ENCODE peak calls at places on chromosomes 16 and 17, in six cellular contexts. One of them, this sample, is unnamed.

GRCh38 chr16:31385680-31386079 is 7.5 kb upstream of the ITGAD start:
- DNase-seq in stimulated activated CD8-positive, alpha-beta memory T cell treated with anti-CD3 and anti-CD28 coated beads, Interleukin-12 subunit alpha, Interleukin-12 subunit beta, amount 100 ng/mL, for 1 hour: no peak
- DNase-seq in cardiac muscle cell: no peak
- DNase-seq in M059J: no peak
- DNase-seq in CD4-positive, CD25-positive, alpha-beta regulatory T cell: no peak
- DNase-seq in NCI-H2081: no peak
- DNase-seq in this sample: no peak

GRCh38 chr17:49403514-49404289 is 11.0 kb downstream of the PHB1 start:
- DNase-seq in stimulated activated CD8-positive, alpha-beta memory T cell treated with anti-CD3 and anti-CD28 coated beads, Interleukin-12 subunit alpha, Interleukin-12 subunit beta, amount 100 ng/mL, for 1 hour: no peak
- DNase-seq in cardiac muscle cell: no peak
- DNase-seq in M059J: no peak
- DNase-seq in CD4-positive, CD25-positive, alpha-beta regulatory T cell: no peak
- DNase-seq in NCI-H2081: no peak
- DNase-seq in this sample: peak

GRCh38 chr17:27552467-27552779 is 78.6 kb upstream of the LGALS9 start:
- DNase-seq in stimulated activated CD8-positive, alpha-beta memory T cell treated with anti-CD3 and anti-CD28 coated beads, Interleukin-12 subunit alpha, Interleukin-12 subunit beta, amount 100 ng/mL, for 1 hour: no peak
- DNase-seq in cardiac muscle cell: no peak
- DNase-seq in M059J: peak
- DNase-seq in CD4-positive, CD25-positive, alpha-beta regulatory T cell: no peak
- DNase-seq in NCI-H2081: no peak
- DNase-seq in this sample: no peak

GRCh38 chr17:47066095-47066494 is 87.0 kb upstream of the RPRML start:
- DNase-seq in stimulated activated CD8-positive, alpha-beta memory T cell treated with anti-CD3 and anti-CD28 coated beads, Interleukin-12 subunit alpha, Interleukin-12 subunit beta, amount 100 ng/mL, for 1 hour: no peak
- DNase-seq in cardiac muscle cell: no peak
- DNase-seq in M059J: no peak
- DNase-seq in CD4-positive, CD25-positive, alpha-beta regulatory T cell: no peak
- DNase-seq in NCI-H2081: no peak
- DNase-seq in this sample: no peak

GRCh38 chr16:85124636-85125346 is 12.5 kb upstream of the CIBAR2 start:
- DNase-seq in stimulated activated CD8-positive, alpha-beta memory T cell treated with anti-CD3 and anti-CD28 coated beads, Interleukin-12 subunit alpha, Interleukin-12 subunit beta, amount 100 ng/mL, for 1 hour: no peak
- DNase-seq in cardiac muscle cell: no peak
- DNase-seq in M059J: peak
- DNase-seq in CD4-positive, CD25-positive, alpha-beta regulatory T cell: no peak
- DNase-seq in NCI-H2081: no peak
- DNase-seq in this sample: no peak

GRCh38 chr17:8408371-8408770 is 10.7 kb upstream of the RNF222 start:
- DNase-seq in stimulated activated CD8-positive, alpha-beta memory T cell treated with anti-CD3 and anti-CD28 coated beads, Interleukin-12 subunit alpha, Interleukin-12 subunit beta, amount 100 ng/mL, for 1 hour: no peak
- DNase-seq in cardiac muscle cell: no peak
- DNase-seq in M059J: peak
- DNase-seq in CD4-positive, CD25-positive, alpha-beta regulatory T cell: peak
- DNase-seq in NCI-H2081: no peak
- DNase-seq in this sample: no peak

GRCh38 chr17:30031214-30031869 is 85.3 kb upstream of the NSRP1 start:
- DNase-seq in stimulated activated CD8-positive, alpha-beta memory T cell treated with anti-CD3 and anti-CD28 coated beads, Interleukin-12 subunit alpha, Interleukin-12 subunit beta, amount 100 ng/mL, for 1 hour: no peak
- DNase-seq in cardiac muscle cell: no peak
- DNase-seq in M059J: no peak
- DNase-seq in CD4-positive, CD25-positive, alpha-beta regulatory T cell: peak
- DNase-seq in NCI-H2081: no peak
- DNase-seq in this sample: peak

GRCh38 chr16:1614226-1615102 is 2.3 kb downstream of the CRAMP1 start:
- DNase-seq in stimulated activated CD8-positive, alpha-beta memory T cell treated with anti-CD3 and anti-CD28 coated beads, Interleukin-12 subunit alpha, Interleukin-12 subunit beta, amount 100 ng/mL, for 1 hour: no peak
- DNase-seq in cardiac muscle cell: peak
- DNase-seq in M059J: peak
- DNase-seq in CD4-positive, CD25-positive, alpha-beta regulatory T cell: peak
- DNase-seq in NCI-H2081: no peak
- DNase-seq in this sample: no peak

GRCh38 chr17:66957343-66957742 is 7.2 kb upstream of the CACNG4 start:
- DNase-seq in stimulated activated CD8-positive, alpha-beta memory T cell treated with anti-CD3 and anti-CD28 coated beads, Interleukin-12 subunit alpha, Interleukin-12 subunit beta, amount 100 ng/mL, for 1 hour: no peak
- DNase-seq in cardiac muscle cell: no peak
- DNase-seq in M059J: no peak
- DNase-seq in CD4-positive, CD25-positive, alpha-beta regulatory T cell: no peak
- DNase-seq in NCI-H2081: no peak
- DNase-seq in this sample: no peak

GRCh38 chr17:47193931-47194481 is 4.9 kb upstream of the CDC27 start:
- DNase-seq in stimulated activated CD8-positive, alpha-beta memory T cell treated with anti-CD3 and anti-CD28 coated beads, Interleukin-12 subunit alpha, Interleukin-12 subunit beta, amount 100 ng/mL, for 1 hour: no peak
- DNase-seq in cardiac muscle cell: no peak
- DNase-seq in M059J: no peak
- DNase-seq in CD4-positive, CD25-positive, alpha-beta regulatory T cell: no peak
- DNase-seq in NCI-H2081: no peak
- DNase-seq in this sample: no peak

GRCh38 chr16:19389246-19389645 is 28.4 kb upstream of the TMC5 start:
- DNase-seq in stimulated activated CD8-positive, alpha-beta memory T cell treated with anti-CD3 and anti-CD28 coated beads, Interleukin-12 subunit alpha, Interleukin-12 subunit beta, amount 100 ng/mL, for 1 hour: no peak
- DNase-seq in cardiac muscle cell: peak
- DNase-seq in M059J: peak
- DNase-seq in CD4-positive, CD25-positive, alpha-beta regulatory T cell: peak
- DNase-seq in NCI-H2081: peak
- DNase-seq in this sample: peak

GRCh38 chr16:55809386-55809785 is 23.5 kb downstream of the CES1 start:
- DNase-seq in stimulated activated CD8-positive, alpha-beta memory T cell treated with anti-CD3 and anti-CD28 coated beads, Interleukin-12 subunit alpha, Interleukin-12 subunit beta, amount 100 ng/mL, for 1 hour: no peak
- DNase-seq in cardiac muscle cell: no peak
- DNase-seq in M059J: no peak
- DNase-seq in CD4-positive, CD25-positive, alpha-beta regulatory T cell: no peak
- DNase-seq in NCI-H2081: no peak
- DNase-seq in this sample: no peak

GRCh38 chr17:77374170-77374936 is 233.6 kb downstream of the SEC14L1 start:
- DNase-seq in stimulated activated CD8-positive, alpha-beta memory T cell treated with anti-CD3 and anti-CD28 coated beads, Interleukin-12 subunit alpha, Interleukin-12 subunit beta, amount 100 ng/mL, for 1 hour: no peak
- DNase-seq in cardiac muscle cell: peak
- DNase-seq in M059J: no peak
- DNase-seq in CD4-positive, CD25-positive, alpha-beta regulatory T cell: peak
- DNase-seq in NCI-H2081: no peak
- DNase-seq in this sample: peak

GRCh38 chr17:27559506-27559931 is 71.5 kb upstream of the LGALS9 start:
- DNase-seq in stimulated activated CD8-positive, alpha-beta memory T cell treated with anti-CD3 and anti-CD28 coated beads, Interleukin-12 subunit alpha, Interleukin-12 subunit beta, amount 100 ng/mL, for 1 hour: no peak
- DNase-seq in cardiac muscle cell: no peak
- DNase-seq in M059J: no peak
- DNase-seq in CD4-positive, CD25-positive, alpha-beta regulatory T cell: no peak
- DNase-seq in NCI-H2081: no peak
- DNase-seq in this sample: no peak

GRCh38 chr16:82263456-82264159 is 93.6 kb upstream of the MPHOSPH6 start:
- DNase-seq in stimulated activated CD8-positive, alpha-beta memory T cell treated with anti-CD3 and anti-CD28 coated beads, Interleukin-12 subunit alpha, Interleukin-12 subunit beta, amount 100 ng/mL, for 1 hour: peak
- DNase-seq in cardiac muscle cell: peak
- DNase-seq in M059J: peak
- DNase-seq in CD4-positive, CD25-positive, alpha-beta regulatory T cell: peak
- DNase-seq in NCI-H2081: peak
- DNase-seq in this sample: peak

GRCh38 chr16:65178151-65178550 is 56.3 kb upstream of the CDH11 start:
- DNase-seq in stimulated activated CD8-positive, alpha-beta memory T cell treated with anti-CD3 and anti-CD28 coated beads, Interleukin-12 subunit alpha, Interleukin-12 subunit beta, amount 100 ng/mL, for 1 hour: no peak
- DNase-seq in cardiac muscle cell: no peak
- DNase-seq in M059J: peak
- DNase-seq in CD4-positive, CD25-positive, alpha-beta regulatory T cell: no peak
- DNase-seq in NCI-H2081: no peak
- DNase-seq in this sample: no peak

GRCh38 chr17:40560592-40561293 is 4.5 kb downstream of the CCR7 start:
- DNase-seq in stimulated activated CD8-positive, alpha-beta memory T cell treated with anti-CD3 and anti-CD28 coated beads, Interleukin-12 subunit alpha, Interleukin-12 subunit beta, amount 100 ng/mL, for 1 hour: peak
- DNase-seq in cardiac muscle cell: no peak
- DNase-seq in M059J: peak
- DNase-seq in CD4-positive, CD25-positive, alpha-beta regulatory T cell: peak
- DNase-seq in NCI-H2081: no peak
- DNase-seq in this sample: peak

GRCh38 chr16:50451951-50452508 is 83.2 kb upstream of the BRD7 start:
- DNase-seq in stimulated activated CD8-positive, alpha-beta memory T cell treated with anti-CD3 and anti-CD28 coated beads, Interleukin-12 subunit alpha, Interleukin-12 subunit beta, amount 100 ng/mL, for 1 hour: no peak
- DNase-seq in cardiac muscle cell: no peak
- DNase-seq in M059J: no peak
- DNase-seq in CD4-positive, CD25-positive, alpha-beta regulatory T cell: no peak
- DNase-seq in NCI-H2081: no peak
- DNase-seq in this sample: no peak

GRCh38 chr16:56985288-56985961 is 3.9 kb upstream of the NLRC5 start:
- DNase-seq in stimulated activated CD8-positive, alpha-beta memory T cell treated with anti-CD3 and anti-CD28 coated beads, Interleukin-12 subunit alpha, Interleukin-12 subunit beta, amount 100 ng/mL, for 1 hour: no peak
- DNase-seq in cardiac muscle cell: no peak
- DNase-seq in M059J: peak
- DNase-seq in CD4-positive, CD25-positive, alpha-beta regulatory T cell: no peak
- DNase-seq in NCI-H2081: no peak
- DNase-seq in this sample: no peak

GRCh38 chr16:10594312-10594950 is 14.0 kb upstream of the EMP2 start:
- DNase-seq in stimulated activated CD8-positive, alpha-beta memory T cell treated with anti-CD3 and anti-CD28 coated beads, Interleukin-12 subunit alpha, Interleukin-12 subunit beta, amount 100 ng/mL, for 1 hour: no peak
- DNase-seq in cardiac muscle cell: no peak
- DNase-seq in M059J: no peak
- DNase-seq in CD4-positive, CD25-positive, alpha-beta regulatory T cell: no peak
- DNase-seq in NCI-H2081: no peak
- DNase-seq in this sample: no peak

GRCh38 chr17:64655704-64656103 is 6.4 kb downstream of the SMURF2 start:
- DNase-seq in stimulated activated CD8-positive, alpha-beta memory T cell treated with anti-CD3 and anti-CD28 coated beads, Interleukin-12 subunit alpha, Interleukin-12 subunit beta, amount 100 ng/mL, for 1 hour: no peak
- DNase-seq in cardiac muscle cell: no peak
- DNase-seq in M059J: no peak
- DNase-seq in CD4-positive, CD25-positive, alpha-beta regulatory T cell: no peak
- DNase-seq in NCI-H2081: no peak
- DNase-seq in this sample: no peak